ENCODE peak calls at places on chromosome 13, in seven cellular contexts. C is GM12865, O is cardiac muscle cell, I is ascending aorta, A is mammary epithelial cell, D is fibroblast of the aortic adventitia, T is testis. Y is an unnamed sample.

GRCh38 chr13:105991622-105992254 is 543.7 kb downstream of the EFNB2 start:
- DNase-seq in O (no peak), I (no peak), A (peak; percentile 100), D (no peak), C (no peak), T (no peak), Y (no peak)

GRCh38 chr13:32212420-32212819 is 102.7 kb downstream of the ZAR1L start:
- DNase-seq in D (peak; percentile 91), A (peak; percentile 17), I (no peak), C (no peak), T (no peak), O (no peak), Y (no peak)

GRCh38 chr13:26923824-26924605 is 163.4 kb upstream of the GPR12 start:
- DNase-seq in O (peak; percentile 44), T (peak; percentile 26), I (peak; percentile 24), A (peak; percentile 35), D (peak; percentile 78), C (no peak), Y (no peak)

GRCh38 chr13:75195479-75196111 is 286.4 kb downstream of the TBC1D4 start:
- DNase-seq in I (no peak), T (no peak), C (no peak), D (no peak), A (no peak), O (no peak), Y (no peak)

GRCh38 chr13:94613051-94613450 is 11.4 kb downstream of the GPR180 start:
- DNase-seq in D (no peak), I (no peak), T (no peak), O (no peak), A (no peak), C (no peak), Y (no peak)

GRCh38 chr13:20416223-20416622 is 109.4 kb downstream of the CRYL1 start:
- DNase-seq in I (peak; percentile 58), T (no peak), C (no peak), O (no peak), D (peak; percentile 47), A (no peak), Y (no peak)

GRCh38 chr13:88142653-88143052 is 471.5 kb downstream of the SLITRK5 start:
- DNase-seq in I (no peak), D (no peak), O (no peak), T (no peak), A (no peak), C (no peak), Y (no peak)

GRCh38 chr13:31797154-31797775 is 57.9 kb downstream of the RXFP2 start:
- DNase-seq in T (no peak), O (peak; percentile 26), I (no peak), A (peak; percentile 22), D (peak; percentile 79), C (no peak), Y (no peak)

GRCh38 chr13:23946067-23946466 is 48.8 kb upstream of the C1QTNF9B start:
- DNase-seq in D (no peak), C (no peak), A (no peak), T (no peak), I (no peak), O (no peak), Y (no peak)

GRCh38 chr13:86825410-86825809 is 845.8 kb upstream of the SLITRK5 start:
- DNase-seq in I (no peak), C (no peak), T (no peak), D (no peak), A (no peak), O (no peak), Y (no peak)

GRCh38 chr13:50526771-50527567 is 316.5 kb downstream of the DLEU7 start:
- DNase-seq in C (no peak), D (no peak), T (no peak), A (no peak), O (no peak), I (no peak), Y (no peak)

GRCh38 chr13:101258071-101258470 is 158.2 kb downstream of the NALCN start:
- DNase-seq in I (no peak), A (peak; percentile 64), C (peak; percentile 90), O (no peak), D (peak; percentile 62), T (no peak), Y (peak; percentile 12)

GRCh38 chr13:31134055-31134711 is 27.5 kb downstream of the HSPH1 start:
- DNase-seq in C (no peak), A (no peak), D (no peak), I (no peak), O (no peak), T (no peak), Y (no peak)

GRCh38 chr13:75749407-75749806 is 113.3 kb downstream of the LMO7 start:
- DNase-seq in T (no peak), D (peak; percentile 83), A (peak; percentile 59), O (no peak), C (no peak), I (peak; percentile 83), Y (no peak)

GRCh38 chr13:33722216-33722900 is 95.6 kb upstream of the RFC3 start:
- DNase-seq in O (no peak), C (no peak), I (no peak), D (peak; percentile 51), A (no peak), T (no peak), Y (no peak)

GRCh38 chr13:101230271-101230890 is 185.9 kb downstream of the NALCN start:
- DNase-seq in I (no peak), A (no peak), C (no peak), O (no peak), D (no peak), T (no peak), Y (no peak)

GRCh38 chr13:29688193-29688592 is 92.7 kb upstream of the SLC7A1 start:
- DNase-seq in D (no peak), O (no peak), A (no peak), I (no peak), T (no peak), C (no peak), Y (no peak)

GRCh38 chr13:70835349-70835748 is 727.1 kb upstream of the KLHL1 start:
- DNase-seq in I (no peak), O (no peak), D (no peak), A (no peak), C (no peak), T (no peak), Y (no peak)

GRCh38 chr13:95536629-95537241 is 15.8 kb upstream of the CLDN10 start:
- DNase-seq in O (peak; percentile 43), D (peak; percentile 59), C (peak; percentile 35), T (no peak), I (no peak), A (peak; percentile 12), Y (no peak)

GRCh38 chr13:72504026-72504925 is 223.2 kb downstream of the MZT1 start:
- DNase-seq in I (no peak), O (no peak), C (no peak), D (no peak), A (no peak), T (no peak), Y (no peak)

GRCh38 chr13:97125810-97126738 is 96.1 kb upstream of the MBNL2 start:
- DNase-seq in A (peak; percentile 75), C (peak; percentile 71), T (no peak), I (no peak), O (no peak), D (peak; percentile 55), Y (peak; percentile 69)

GRCh38 chr13:35865341-35866240 is 265.6 kb downstream of the DCLK1 start:
- DNase-seq in A (peak; percentile 17), C (no peak), O (no peak), D (no peak), T (no peak), I (no peak), Y (no peak)

GRCh38 chr13:61685683-61686013 is 270.0 kb upstream of the PCDH20 start:
- DNase-seq in D (no peak), O (peak; percentile 61), A (no peak), T (peak; percentile 25), I (no peak), C (peak; percentile 9), Y (no peak)
- TF ChIP-seq CTCF in D (no peak), O (no peak), A (peak; percentile 50), T (no peak), I (no peak), C (no peak), Y (no peak)

DNA sequence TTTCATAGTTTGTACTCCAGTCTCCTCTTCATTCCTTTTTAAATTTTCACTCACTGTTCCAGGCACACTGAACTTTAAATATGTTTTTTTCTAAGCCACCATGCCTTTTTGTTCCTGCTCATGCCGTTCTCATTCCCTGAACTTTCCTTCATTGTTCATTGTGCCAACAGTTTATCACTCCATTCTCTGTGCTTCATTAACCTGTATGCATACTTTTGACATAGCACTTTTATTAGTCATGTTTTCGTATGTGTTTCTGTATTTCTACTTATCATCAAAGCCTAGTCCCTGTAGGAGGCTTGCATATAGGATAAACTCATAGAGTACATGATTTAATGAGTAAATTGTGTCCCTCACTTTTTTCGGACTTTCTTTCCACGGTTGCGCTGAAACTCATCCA is 65.3 kb downstream of the PCDH20 start:
- DNase-seq in A (no peak), I (no peak), D (no peak), T (no peak), C (no peak), O (no peak), Y (no peak)
- TF ChIP-seq CTCF in A (no peak), I (no peak), D (no peak), T (no peak), C (no peak), O (no peak), Y (no peak)

DNA sequence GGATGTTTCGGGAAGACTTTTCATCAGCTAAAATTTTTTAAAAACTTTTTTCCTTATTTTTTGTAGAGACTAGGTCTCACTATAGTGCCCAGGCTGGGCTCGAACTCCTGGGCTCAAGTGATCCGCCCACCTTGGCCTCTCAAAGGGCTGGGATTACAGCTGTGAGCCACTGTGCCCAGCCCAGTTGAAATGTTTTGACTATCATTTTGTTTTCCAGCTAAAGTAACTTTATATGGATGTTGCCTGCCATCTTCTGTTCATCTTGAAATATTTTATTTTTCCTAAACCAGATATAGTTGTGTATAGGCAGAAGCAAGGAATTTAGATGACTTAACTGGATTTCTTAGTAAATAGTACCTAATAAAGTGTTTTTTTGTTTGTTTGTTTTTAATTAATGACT is 7.0 kb downstream of the CAB39L start:
- DNase-seq in O (peak; percentile 8), A (peak; percentile 29), C (no peak), D (peak; percentile 86), I (peak; percentile 71), T (peak; percentile 43), Y (no peak)
- TF ChIP-seq CTCF in O (no peak), A (no peak), C (no peak), D (no peak), I (peak; percentile 37), T (no peak), Y (no peak)

DNA sequence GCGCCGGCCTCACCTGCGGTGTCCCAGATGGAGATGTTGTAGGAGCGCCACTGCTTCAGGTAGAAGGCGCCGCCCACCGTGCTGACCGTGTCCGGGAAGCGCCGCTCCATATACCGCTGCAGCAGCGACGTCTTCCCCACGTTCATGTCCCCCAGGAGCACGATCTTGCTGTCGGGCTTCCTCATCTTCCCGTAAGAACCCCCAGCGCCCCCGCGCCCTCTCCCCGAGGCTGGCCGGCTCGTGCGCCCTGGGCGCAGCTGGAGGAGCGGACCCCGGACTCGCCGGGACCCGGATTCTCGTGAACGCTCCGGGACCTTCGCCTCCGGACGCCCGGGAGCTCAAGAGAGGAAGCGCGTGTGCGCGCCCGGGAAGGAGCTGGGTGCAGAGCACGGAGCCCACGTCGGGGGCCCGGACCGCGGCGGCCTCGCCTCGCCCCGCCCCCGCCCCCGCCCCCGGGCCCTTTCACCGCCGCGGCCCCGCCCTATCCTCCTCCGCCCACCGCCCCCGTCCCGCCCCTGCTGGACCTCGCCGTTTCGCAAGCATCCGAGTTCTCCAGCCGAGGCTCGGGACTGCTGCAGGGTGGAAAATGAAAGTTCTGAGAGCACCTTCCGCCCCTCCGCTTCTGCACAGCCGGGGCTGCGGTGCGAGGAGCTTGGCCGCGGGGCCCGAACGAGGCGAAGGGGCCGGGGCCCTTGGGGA is at the start of gene RAB20:
- DNase-seq in I (peak; percentile 92), D (peak; percentile 82), C (peak; percentile 71), T (peak; percentile 93), A (peak; percentile 76), O (peak; percentile 88), Y (peak; percentile 93)
- TF ChIP-seq CTCF in I (no peak), D (no peak), C (no peak), T (no peak), A (no peak), O (no peak), Y (no peak)